ENCODE peak calls at places on chromosome 6, in six cellular contexts. One of them, this sample, is unnamed.

GRCh38 chr6:9140181-9140580 is 704.8 kb upstream of the SLC35B3 start:
- DNase-seq in CD8-positive, alpha-beta T cell: no peak
- DNase-seq in progenitor cell of endocrine pancreas: no peak
- DNase-seq in fibroblast of lung: peak
- DNase-seq in B cell: no peak
- DNase-seq in Panc1: peak
- DNase-seq in this sample: peak

GRCh38 chr6:148557796-148558457 is 188.9 kb upstream of the UST start:
- DNase-seq in CD8-positive, alpha-beta T cell: no peak
- DNase-seq in progenitor cell of endocrine pancreas: no peak
- DNase-seq in fibroblast of lung: peak
- DNase-seq in B cell: peak
- DNase-seq in Panc1: no peak
- DNase-seq in this sample: no peak

GRCh38 chr6:107641500-107641931 is 151.6 kb downstream of the SOBP start:
- DNase-seq in CD8-positive, alpha-beta T cell: no peak
- DNase-seq in progenitor cell of endocrine pancreas: no peak
- DNase-seq in fibroblast of lung: no peak
- DNase-seq in B cell: no peak
- DNase-seq in Panc1: no peak
- DNase-seq in this sample: no peak

GRCh38 chr6:111470991-111471390 is 12.0 kb downstream of the REV3L start:
- DNase-seq in CD8-positive, alpha-beta T cell: no peak
- DNase-seq in progenitor cell of endocrine pancreas: no peak
- DNase-seq in fibroblast of lung: no peak
- DNase-seq in B cell: no peak
- DNase-seq in Panc1: no peak
- DNase-seq in this sample: no peak

GRCh38 chr6:129416337-129416990 is 293.5 kb downstream of the ARHGAP18 start:
- DNase-seq in CD8-positive, alpha-beta T cell: no peak
- DNase-seq in progenitor cell of endocrine pancreas: no peak
- DNase-seq in fibroblast of lung: no peak
- DNase-seq in B cell: no peak
- DNase-seq in Panc1: no peak
- DNase-seq in this sample: peak

GRCh38 chr6:113690255-113690956 is 166.7 kb upstream of the MARCKS start:
- DNase-seq in CD8-positive, alpha-beta T cell: no peak
- DNase-seq in progenitor cell of endocrine pancreas: no peak
- DNase-seq in fibroblast of lung: peak
- DNase-seq in B cell: no peak
- DNase-seq in Panc1: peak
- DNase-seq in this sample: peak

GRCh38 chr6:42113929-42114636 is 28.3 kb downstream of the C6orf132 start:
- DNase-seq in CD8-positive, alpha-beta T cell: no peak
- DNase-seq in progenitor cell of endocrine pancreas: no peak
- DNase-seq in fibroblast of lung: peak
- DNase-seq in B cell: no peak
- DNase-seq in Panc1: no peak
- DNase-seq in this sample: peak

GRCh38 chr6:4208158-4208557 is 72.8 kb upstream of the ECI2 start:
- DNase-seq in CD8-positive, alpha-beta T cell: no peak
- DNase-seq in progenitor cell of endocrine pancreas: no peak
- DNase-seq in fibroblast of lung: no peak
- DNase-seq in B cell: no peak
- DNase-seq in Panc1: no peak
- DNase-seq in this sample: no peak

GRCh38 chr6:111993342-111993741 is 60.6 kb upstream of the CCN6 start:
- DNase-seq in CD8-positive, alpha-beta T cell: no peak
- DNase-seq in progenitor cell of endocrine pancreas: no peak
- DNase-seq in fibroblast of lung: no peak
- DNase-seq in B cell: no peak
- DNase-seq in Panc1: no peak
- DNase-seq in this sample: no peak

GRCh38 chr6:75748743-75749538 is at the start of gene MYO6:
- DNase-seq in CD8-positive, alpha-beta T cell: peak
- DNase-seq in progenitor cell of endocrine pancreas: peak
- DNase-seq in fibroblast of lung: peak
- DNase-seq in B cell: no peak
- DNase-seq in Panc1: no peak
- DNase-seq in this sample: peak

GRCh38 chr6:170080169-170080827 is 210.6 kb downstream of the DLL1 start:
- DNase-seq in CD8-positive, alpha-beta T cell: no peak
- DNase-seq in progenitor cell of endocrine pancreas: no peak
- DNase-seq in fibroblast of lung: no peak
- DNase-seq in B cell: peak
- DNase-seq in Panc1: no peak
- DNase-seq in this sample: no peak

GRCh38 chr6:116316772-116317467 is 37.2 kb upstream of the TSPYL1 start:
- DNase-seq in CD8-positive, alpha-beta T cell: no peak
- DNase-seq in progenitor cell of endocrine pancreas: no peak
- DNase-seq in fibroblast of lung: no peak
- DNase-seq in B cell: no peak
- DNase-seq in Panc1: no peak
- DNase-seq in this sample: no peak

GRCh38 chr6:40912158-40912946 is 126.7 kb downstream of the UNC5CL start:
- DNase-seq in CD8-positive, alpha-beta T cell: no peak
- DNase-seq in progenitor cell of endocrine pancreas: no peak
- DNase-seq in fibroblast of lung: no peak
- DNase-seq in B cell: no peak
- DNase-seq in Panc1: peak
- DNase-seq in this sample: peak

GRCh38 chr6:24430086-24430485 is 27.4 kb downstream of the MRS2 start:
- DNase-seq in CD8-positive, alpha-beta T cell: no peak
- DNase-seq in progenitor cell of endocrine pancreas: no peak
- DNase-seq in fibroblast of lung: no peak
- DNase-seq in B cell: no peak
- DNase-seq in Panc1: no peak
- DNase-seq in this sample: no peak

GRCh38 chr6:85483041-85483700 is 33.3 kb downstream of the NT5E start:
- DNase-seq in CD8-positive, alpha-beta T cell: peak
- DNase-seq in progenitor cell of endocrine pancreas: peak
- DNase-seq in fibroblast of lung: peak
- DNase-seq in B cell: peak
- DNase-seq in Panc1: no peak
- DNase-seq in this sample: peak

GRCh38 chr6:37501632-37502466 is 2.2 kb upstream of the CCDC167 start:
- DNase-seq in CD8-positive, alpha-beta T cell: no peak
- DNase-seq in progenitor cell of endocrine pancreas: no peak
- DNase-seq in fibroblast of lung: no peak
- DNase-seq in B cell: no peak
- DNase-seq in Panc1: no peak
- DNase-seq in this sample: no peak

GRCh38 chr6:31737315-31738047 is 1.2 kb upstream of the CLIC1 start:
- DNase-seq in CD8-positive, alpha-beta T cell: no peak
- DNase-seq in progenitor cell of endocrine pancreas: no peak
- DNase-seq in fibroblast of lung: no peak
- DNase-seq in B cell: no peak
- DNase-seq in Panc1: no peak
- DNase-seq in this sample: no peak

GRCh38 chr6:166307981-166308768 is at the start of gene PRR18:
- DNase-seq in CD8-positive, alpha-beta T cell: no peak
- DNase-seq in progenitor cell of endocrine pancreas: peak
- DNase-seq in fibroblast of lung: no peak
- DNase-seq in B cell: no peak
- DNase-seq in Panc1: no peak
- DNase-seq in this sample: no peak

GRCh38 chr6:917939-918338 is 225.0 kb upstream of the EXOC2 start:
- DNase-seq in CD8-positive, alpha-beta T cell: no peak
- DNase-seq in progenitor cell of endocrine pancreas: no peak
- DNase-seq in fibroblast of lung: no peak
- DNase-seq in B cell: no peak
- DNase-seq in Panc1: no peak
- DNase-seq in this sample: no peak

GRCh38 chr6:916160-916559 is 223.2 kb upstream of the EXOC2 start:
- DNase-seq in CD8-positive, alpha-beta T cell: no peak
- DNase-seq in progenitor cell of endocrine pancreas: no peak
- DNase-seq in fibroblast of lung: no peak
- DNase-seq in B cell: no peak
- DNase-seq in Panc1: no peak
- DNase-seq in this sample: no peak

GRCh38 chr6:917296-917695 is 224.4 kb upstream of the EXOC2 start:
- DNase-seq in CD8-positive, alpha-beta T cell: no peak
- DNase-seq in progenitor cell of endocrine pancreas: no peak
- DNase-seq in fibroblast of lung: no peak
- DNase-seq in B cell: no peak
- DNase-seq in Panc1: no peak
- DNase-seq in this sample: no peak

GRCh38 chr6:907928-908327 is 215.0 kb upstream of the EXOC2 start:
- DNase-seq in CD8-positive, alpha-beta T cell: no peak
- DNase-seq in progenitor cell of endocrine pancreas: no peak
- DNase-seq in fibroblast of lung: no peak
- DNase-seq in B cell: no peak
- DNase-seq in Panc1: no peak
- DNase-seq in this sample: no peak

DNA sequence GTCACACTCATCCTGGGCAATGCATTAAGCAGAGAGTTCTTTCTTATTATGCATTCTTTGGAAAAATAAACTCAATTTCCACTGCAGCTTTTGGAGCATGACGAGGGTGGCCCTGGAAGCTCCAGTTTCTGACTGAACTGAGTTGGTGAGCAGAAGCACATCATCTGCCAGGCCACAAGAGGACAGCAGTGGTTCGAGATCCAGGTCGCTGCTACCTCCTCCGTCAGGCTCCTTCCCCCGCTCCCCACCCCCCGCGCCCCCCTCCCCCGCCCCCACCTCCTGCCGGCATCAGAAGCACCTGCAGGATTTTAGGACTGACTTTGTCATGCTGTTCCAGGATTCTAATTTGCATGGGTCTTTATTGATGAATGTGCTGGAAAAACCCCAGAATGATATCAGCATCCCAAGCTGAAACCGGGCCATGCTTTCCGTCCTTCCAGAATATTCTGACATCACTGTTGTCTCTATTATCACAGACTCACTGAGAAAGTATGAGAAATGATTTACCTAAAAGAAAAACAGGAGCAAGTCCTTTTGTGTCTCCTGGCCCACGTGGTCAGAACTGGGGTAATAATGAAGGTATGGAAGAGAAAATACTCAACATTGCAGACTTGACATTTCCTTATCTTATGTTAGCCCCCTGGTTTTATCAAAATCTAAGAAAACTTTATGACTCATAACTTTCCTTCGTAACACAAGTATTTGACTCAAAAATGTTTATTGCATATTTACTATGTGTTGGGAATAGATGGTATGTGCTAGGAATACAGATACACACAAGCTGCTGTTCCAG is 220.1 kb upstream of the EXOC2 start:
- DNase-seq in CD8-positive, alpha-beta T cell: no peak
- DNase-seq in progenitor cell of endocrine pancreas: no peak
- DNase-seq in fibroblast of lung: no peak
- DNase-seq in B cell: no peak
- DNase-seq in Panc1: no peak
- DNase-seq in this sample: peak
- TF ChIP-seq CTCF in CD8-positive, alpha-beta T cell: no peak
- TF ChIP-seq CTCF in progenitor cell of endocrine pancreas: peak
- TF ChIP-seq CTCF in fibroblast of lung: peak
- TF ChIP-seq CTCF in B cell: no peak
- TF ChIP-seq CTCF in Panc1: peak
- TF ChIP-seq CTCF in this sample: peak

DNA sequence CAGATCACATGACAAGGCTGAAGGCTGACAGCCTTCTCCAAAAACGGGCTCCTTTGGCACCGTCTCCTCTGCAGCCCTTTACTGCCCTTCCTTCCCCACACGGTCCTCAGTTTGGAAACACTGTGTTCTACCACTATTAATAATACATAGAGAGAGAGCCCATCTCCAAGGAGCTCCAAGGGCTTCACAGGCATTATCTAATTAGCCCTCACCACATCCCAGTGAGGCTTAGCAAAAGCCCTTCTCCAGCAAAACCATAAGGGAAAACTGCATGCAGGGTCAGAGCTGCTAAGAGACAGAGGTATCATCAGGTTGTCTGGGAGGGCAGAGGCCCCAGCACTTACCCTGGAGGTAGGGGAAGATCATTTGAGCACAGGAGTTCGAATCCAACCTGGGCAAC is 169.3 kb upstream of the JARID2 start:
- DNase-seq in CD8-positive, alpha-beta T cell: no peak
- DNase-seq in progenitor cell of endocrine pancreas: no peak
- DNase-seq in fibroblast of lung: no peak
- DNase-seq in B cell: no peak
- DNase-seq in Panc1: no peak
- DNase-seq in this sample: no peak
- TF ChIP-seq CTCF in CD8-positive, alpha-beta T cell: no peak
- TF ChIP-seq CTCF in progenitor cell of endocrine pancreas: no peak
- TF ChIP-seq CTCF in fibroblast of lung: no peak
- TF ChIP-seq CTCF in B cell: no peak
- TF ChIP-seq CTCF in Panc1: no peak
- TF ChIP-seq CTCF in this sample: no peak

DNA sequence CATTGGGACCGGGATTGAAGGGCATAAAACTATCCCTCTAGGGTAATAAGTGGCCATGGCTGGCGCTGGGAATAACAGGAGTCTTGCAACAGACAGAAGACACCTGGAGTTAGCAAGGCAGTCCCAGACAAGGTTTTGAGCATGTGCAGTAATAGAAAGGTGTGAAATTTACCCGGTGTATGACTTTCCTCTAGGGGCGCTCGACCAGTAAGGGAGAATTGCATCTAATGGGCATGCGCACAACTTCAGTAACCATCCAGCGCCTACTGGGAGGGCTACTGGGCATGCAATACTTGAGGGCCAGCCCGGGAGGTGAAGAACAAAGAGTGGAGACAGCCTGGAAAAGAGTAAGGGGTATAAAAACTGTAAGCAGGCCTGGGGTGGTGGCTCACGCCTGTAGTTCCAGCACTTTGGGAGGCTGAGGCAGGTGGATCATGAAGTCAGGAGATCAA is 32.7 kb downstream of the SERPINB6 start:
- DNase-seq in CD8-positive, alpha-beta T cell: no peak
- DNase-seq in progenitor cell of endocrine pancreas: no peak
- DNase-seq in fibroblast of lung: no peak
- DNase-seq in B cell: no peak
- DNase-seq in Panc1: no peak
- DNase-seq in this sample: peak
- TF ChIP-seq CTCF in CD8-positive, alpha-beta T cell: no peak
- TF ChIP-seq CTCF in progenitor cell of endocrine pancreas: no peak
- TF ChIP-seq CTCF in fibroblast of lung: no peak
- TF ChIP-seq CTCF in B cell: no peak
- TF ChIP-seq CTCF in Panc1: no peak
- TF ChIP-seq CTCF in this sample: no peak

DNA sequence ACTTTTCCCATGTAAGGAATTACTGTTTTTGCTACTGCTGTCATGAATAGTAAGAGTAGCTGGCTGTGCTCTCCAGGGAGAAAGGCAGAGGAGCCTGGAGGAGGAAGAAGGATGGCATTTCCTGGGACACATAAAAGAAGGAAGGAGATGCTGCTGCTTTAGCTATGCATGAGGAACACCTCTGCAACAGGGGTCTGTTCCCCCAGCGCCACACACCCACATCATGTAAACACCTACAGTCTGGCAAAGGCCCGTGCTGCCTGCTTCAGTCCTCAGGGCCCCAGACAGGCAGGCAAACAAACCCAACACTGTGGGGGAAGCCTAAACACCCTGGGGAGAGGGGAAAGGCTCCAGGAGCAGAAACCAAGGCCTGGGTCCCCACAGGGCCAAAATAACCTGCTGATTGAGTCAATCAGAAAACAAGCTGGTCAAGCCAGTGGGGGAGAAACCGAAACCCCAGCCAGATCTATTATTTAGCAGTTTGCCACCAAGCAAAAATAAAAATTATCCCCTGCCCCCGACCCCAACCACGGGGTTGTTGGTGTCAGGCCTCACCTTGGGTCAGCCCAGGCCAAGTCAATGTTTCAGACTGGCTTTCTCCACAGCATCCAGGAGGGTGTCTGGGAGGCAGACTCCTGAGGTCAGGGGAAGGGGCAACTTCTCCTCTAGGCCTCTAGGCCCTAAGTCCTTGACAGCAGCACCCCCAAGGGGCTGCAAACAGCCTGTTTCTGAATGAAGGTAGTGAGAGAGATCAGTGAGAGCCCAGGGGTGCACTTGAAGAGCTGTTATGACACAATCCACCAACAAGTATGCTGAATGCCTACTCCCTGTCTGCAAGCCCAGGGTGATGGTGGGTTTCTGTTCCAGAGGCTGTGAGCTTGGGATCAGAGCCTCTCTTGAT is 34.6 kb upstream of the SCUBE3 start:
- DNase-seq in CD8-positive, alpha-beta T cell: no peak
- DNase-seq in progenitor cell of endocrine pancreas: no peak
- DNase-seq in fibroblast of lung: no peak
- DNase-seq in B cell: no peak
- DNase-seq in Panc1: no peak
- DNase-seq in this sample: no peak
- TF ChIP-seq CTCF in CD8-positive, alpha-beta T cell: no peak
- TF ChIP-seq CTCF in progenitor cell of endocrine pancreas: no peak
- TF ChIP-seq CTCF in fibroblast of lung: no peak
- TF ChIP-seq CTCF in B cell: no peak
- TF ChIP-seq CTCF in Panc1: no peak
- TF ChIP-seq CTCF in this sample: no peak

This sample was measured in MCF 10A.